ENCODE peak calls at places on chromosomes 5 and 9, in eight cellular contexts. One of them, this sample, is unnamed.

GRCh38 chr9:86856259-86856658 is 91.0 kb downstream of the GAS1 start:
- DNase-seq in tibial artery: no peak
- DNase-seq in neuronal stem cell: no peak
- DNase-seq in psoas muscle: no peak
- DNase-seq in aorta: no peak
- DNase-seq in gastrocnemius medialis: no peak
- DNase-seq in H1: no peak
- DNase-seq in CD8-positive, alpha-beta memory T cell: no peak
- DNase-seq in this sample: no peak

GRCh38 chr9:79567671-79568098 is 4.1 kb upstream of the TLE4 start:
- DNase-seq in tibial artery: no peak
- DNase-seq in neuronal stem cell: no peak
- DNase-seq in psoas muscle: no peak
- DNase-seq in aorta: no peak
- DNase-seq in gastrocnemius medialis: no peak
- DNase-seq in H1: no peak
- DNase-seq in CD8-positive, alpha-beta memory T cell: no peak
- DNase-seq in this sample: no peak

GRCh38 chr5:54171645-54172384 is 138.6 kb downstream of the ARL15 start:
- DNase-seq in tibial artery: no peak
- DNase-seq in neuronal stem cell: no peak
- DNase-seq in psoas muscle: no peak
- DNase-seq in aorta: no peak
- DNase-seq in gastrocnemius medialis: no peak
- DNase-seq in H1: no peak
- DNase-seq in CD8-positive, alpha-beta memory T cell: no peak
- DNase-seq in this sample: peak; percentile 45

GRCh38 chr9:68844623-68845612 is 139.9 kb downstream of the PIP5K1B start:
- DNase-seq in tibial artery: no peak
- DNase-seq in neuronal stem cell: no peak
- DNase-seq in psoas muscle: peak; percentile 22
- DNase-seq in aorta: peak; percentile 81
- DNase-seq in gastrocnemius medialis: no peak
- DNase-seq in H1: no peak
- DNase-seq in CD8-positive, alpha-beta memory T cell: no peak
- DNase-seq in this sample: no peak

GRCh38 chr5:131393498-131393968 is 129.7 kb downstream of the CDC42SE2 start:
- DNase-seq in tibial artery: no peak
- DNase-seq in neuronal stem cell: no peak
- DNase-seq in psoas muscle: no peak
- DNase-seq in aorta: no peak
- DNase-seq in gastrocnemius medialis: no peak
- DNase-seq in H1: no peak
- DNase-seq in CD8-positive, alpha-beta memory T cell: no peak
- DNase-seq in this sample: no peak

GRCh38 chr9:99699386-99699785 is 122.3 kb upstream of the NR4A3 start:
- DNase-seq in tibial artery: no peak
- DNase-seq in neuronal stem cell: no peak
- DNase-seq in psoas muscle: no peak
- DNase-seq in aorta: no peak
- DNase-seq in gastrocnemius medialis: no peak
- DNase-seq in H1: no peak
- DNase-seq in CD8-positive, alpha-beta memory T cell: no peak
- DNase-seq in this sample: no peak

GRCh38 chr9:96203867-96204412 is 98.0 kb downstream of the HSD17B3 start:
- DNase-seq in tibial artery: peak; percentile 40
- DNase-seq in neuronal stem cell: no peak
- DNase-seq in psoas muscle: no peak
- DNase-seq in aorta: no peak
- DNase-seq in gastrocnemius medialis: no peak
- DNase-seq in H1: no peak
- DNase-seq in CD8-positive, alpha-beta memory T cell: no peak
- DNase-seq in this sample: no peak

GRCh38 chr9:17052626-17053025 is 82.2 kb upstream of the CNTLN start:
- DNase-seq in tibial artery: no peak
- DNase-seq in neuronal stem cell: peak; percentile 40
- DNase-seq in psoas muscle: no peak
- DNase-seq in aorta: no peak
- DNase-seq in gastrocnemius medialis: no peak
- DNase-seq in H1: no peak
- DNase-seq in CD8-positive, alpha-beta memory T cell: no peak
- DNase-seq in this sample: no peak

GRCh38 chr9:4070266-4070665 is 229.6 kb downstream of the GLIS3 start:
- DNase-seq in tibial artery: no peak
- DNase-seq in neuronal stem cell: no peak
- DNase-seq in psoas muscle: no peak
- DNase-seq in aorta: no peak
- DNase-seq in gastrocnemius medialis: no peak
- DNase-seq in H1: no peak
- DNase-seq in CD8-positive, alpha-beta memory T cell: no peak
- DNase-seq in this sample: no peak

GRCh38 chr9:115395511-115396021 is 277.6 kb upstream of the TNC start:
- DNase-seq in tibial artery: no peak
- DNase-seq in neuronal stem cell: no peak
- DNase-seq in psoas muscle: no peak
- DNase-seq in aorta: no peak
- DNase-seq in gastrocnemius medialis: no peak
- DNase-seq in H1: no peak
- DNase-seq in CD8-positive, alpha-beta memory T cell: no peak
- DNase-seq in this sample: no peak

GRCh38 chr5:36128795-36129194 is 22.9 kb downstream of the LMBRD2 start:
- DNase-seq in tibial artery: no peak
- DNase-seq in neuronal stem cell: no peak
- DNase-seq in psoas muscle: no peak
- DNase-seq in aorta: no peak
- DNase-seq in gastrocnemius medialis: no peak
- DNase-seq in H1: no peak
- DNase-seq in CD8-positive, alpha-beta memory T cell: no peak
- DNase-seq in this sample: no peak

GRCh38 chr5:56471707-56472106 is 238.6 kb upstream of the ANKRD55 start:
- DNase-seq in tibial artery: no peak
- DNase-seq in neuronal stem cell: no peak
- DNase-seq in psoas muscle: no peak
- DNase-seq in aorta: no peak
- DNase-seq in gastrocnemius medialis: no peak
- DNase-seq in H1: no peak
- DNase-seq in CD8-positive, alpha-beta memory T cell: no peak
- DNase-seq in this sample: no peak

GRCh38 chr9:5799314-5799713 is 33.6 kb downstream of the ERMP1 start:
- DNase-seq in tibial artery: no peak
- DNase-seq in neuronal stem cell: no peak
- DNase-seq in psoas muscle: no peak
- DNase-seq in aorta: no peak
- DNase-seq in gastrocnemius medialis: no peak
- DNase-seq in H1: no peak
- DNase-seq in CD8-positive, alpha-beta memory T cell: no peak
- DNase-seq in this sample: no peak

GRCh38 chr9:134296301-134297081 is 29.8 kb upstream of the RXRA start:
- DNase-seq in tibial artery: no peak
- DNase-seq in neuronal stem cell: no peak
- DNase-seq in psoas muscle: peak; percentile 8
- DNase-seq in aorta: peak; percentile 44
- DNase-seq in gastrocnemius medialis: no peak
- DNase-seq in H1: no peak
- DNase-seq in CD8-positive, alpha-beta memory T cell: no peak
- DNase-seq in this sample: no peak

GRCh38 chr9:76615149-76615548 is 149.1 kb upstream of the PCA3 start:
- DNase-seq in tibial artery: no peak
- DNase-seq in neuronal stem cell: no peak
- DNase-seq in psoas muscle: no peak
- DNase-seq in aorta: no peak
- DNase-seq in gastrocnemius medialis: no peak
- DNase-seq in H1: no peak
- DNase-seq in CD8-positive, alpha-beta memory T cell: no peak
- DNase-seq in this sample: no peak

GRCh38 chr5:149561848-149562247 is 10.6 kb upstream of the CSNK1A1 start:
- DNase-seq in tibial artery: no peak
- DNase-seq in neuronal stem cell: no peak
- DNase-seq in psoas muscle: no peak
- DNase-seq in aorta: no peak
- DNase-seq in gastrocnemius medialis: no peak
- DNase-seq in H1: no peak
- DNase-seq in CD8-positive, alpha-beta memory T cell: no peak
- DNase-seq in this sample: no peak

GRCh38 chr9:129933709-129934586 is 98.7 kb downstream of the USP20 start:
- DNase-seq in tibial artery: no peak
- DNase-seq in neuronal stem cell: no peak
- DNase-seq in psoas muscle: no peak
- DNase-seq in aorta: no peak
- DNase-seq in gastrocnemius medialis: no peak
- DNase-seq in H1: no peak
- DNase-seq in CD8-positive, alpha-beta memory T cell: no peak
- DNase-seq in this sample: no peak

GRCh38 chr5:72779520-72779919 is 36.9 kb upstream of the TNPO1 start:
- DNase-seq in tibial artery: no peak
- DNase-seq in neuronal stem cell: no peak
- DNase-seq in psoas muscle: no peak
- DNase-seq in aorta: no peak
- DNase-seq in gastrocnemius medialis: no peak
- DNase-seq in H1: no peak
- DNase-seq in CD8-positive, alpha-beta memory T cell: no peak
- DNase-seq in this sample: no peak

GRCh38 chr9:115135786-115136185 is 17.8 kb upstream of the TNC start:
- DNase-seq in tibial artery: no peak
- DNase-seq in neuronal stem cell: no peak
- DNase-seq in psoas muscle: no peak
- DNase-seq in aorta: no peak
- DNase-seq in gastrocnemius medialis: no peak
- DNase-seq in H1: no peak
- DNase-seq in CD8-positive, alpha-beta memory T cell: no peak
- DNase-seq in this sample: no peak

GRCh38 chr5:180082633-180083420 is 11.3 kb upstream of the RNF130 start:
- DNase-seq in tibial artery: no peak
- DNase-seq in neuronal stem cell: peak; percentile 72
- DNase-seq in psoas muscle: no peak
- DNase-seq in aorta: no peak
- DNase-seq in gastrocnemius medialis: no peak
- DNase-seq in H1: peak; percentile 88
- DNase-seq in CD8-positive, alpha-beta memory T cell: no peak
- DNase-seq in this sample: no peak

GRCh38 chr5:180086816-180087426 is 15.4 kb upstream of the RNF130 start:
- DNase-seq in tibial artery: no peak
- DNase-seq in neuronal stem cell: no peak
- DNase-seq in psoas muscle: no peak
- DNase-seq in aorta: no peak
- DNase-seq in gastrocnemius medialis: no peak
- DNase-seq in H1: no peak
- DNase-seq in CD8-positive, alpha-beta memory T cell: no peak
- DNase-seq in this sample: no peak

GRCh38 chr5:180085837-180086236 is 14.3 kb upstream of the RNF130 start:
- DNase-seq in tibial artery: no peak
- DNase-seq in neuronal stem cell: no peak
- DNase-seq in psoas muscle: no peak
- DNase-seq in aorta: no peak
- DNase-seq in gastrocnemius medialis: no peak
- DNase-seq in H1: no peak
- DNase-seq in CD8-positive, alpha-beta memory T cell: no peak
- DNase-seq in this sample: no peak

GRCh38 chr5:180083529-180084060 is 12.0 kb upstream of the RNF130 start:
- DNase-seq in tibial artery: no peak
- DNase-seq in neuronal stem cell: no peak
- DNase-seq in psoas muscle: no peak
- DNase-seq in aorta: no peak
- DNase-seq in gastrocnemius medialis: no peak
- DNase-seq in H1: no peak
- DNase-seq in CD8-positive, alpha-beta memory T cell: no peak
- DNase-seq in this sample: no peak

GRCh38 chr5:180084638-180085561 is 13.3 kb upstream of the RNF130 start:
- DNase-seq in tibial artery: no peak
- DNase-seq in neuronal stem cell: no peak
- DNase-seq in psoas muscle: no peak
- DNase-seq in aorta: no peak
- DNase-seq in gastrocnemius medialis: no peak
- DNase-seq in H1: no peak
- DNase-seq in CD8-positive, alpha-beta memory T cell: no peak
- DNase-seq in this sample: no peak
- H3K27ac ChIP-seq in tibial artery: no peak overlapping the region
- H3K27ac ChIP-seq in neuronal stem cell: peak overlapping the region; percentile 94
- H3K27ac ChIP-seq in psoas muscle: no peak overlapping the region
- H3K27ac ChIP-seq in aorta: no peak overlapping the region
- H3K27ac ChIP-seq in gastrocnemius medialis: no peak overlapping the region
- H3K27ac ChIP-seq in H1: peak overlapping the region; percentile 95
- H3K27ac ChIP-seq in CD8-positive, alpha-beta memory T cell: no peak overlapping the region
- H3K27ac ChIP-seq in this sample: no peak overlapping the region

GRCh38 chr9:93897075-93897970 is 57.8 kb downstream of the BARX1 start:
- DNase-seq in tibial artery: peak; percentile 48
- DNase-seq in neuronal stem cell: no peak
- DNase-seq in psoas muscle: no peak
- DNase-seq in aorta: no peak
- DNase-seq in gastrocnemius medialis: no peak
- DNase-seq in H1: no peak
- DNase-seq in CD8-positive, alpha-beta memory T cell: peak; percentile 15
- DNase-seq in this sample: no peak
- H3K36me3 ChIP-seq in tibial artery: no peaks in the 10 kb centered on the region
- H3K36me3 ChIP-seq in neuronal stem cell: no peaks in the 10 kb centered on the region
- H3K36me3 ChIP-seq in psoas muscle: no peaks in the 10 kb centered on the region
- H3K36me3 ChIP-seq in aorta: no peaks in the 10 kb centered on the region
- H3K36me3 ChIP-seq in gastrocnemius medialis: no peaks in the 10 kb centered on the region
- H3K36me3 ChIP-seq in H1: no peaks in the 10 kb centered on the region
- H3K36me3 ChIP-seq in CD8-positive, alpha-beta memory T cell: no peaks in the 10 kb centered on the region
- H3K36me3 ChIP-seq in this sample: no peaks in the 10 kb centered on the region

GRCh38 chr5:61813361-61813760 is 481.3 kb downstream of the ZSWIM6 start:
- DNase-seq in tibial artery: no peak
- DNase-seq in neuronal stem cell: no peak
- DNase-seq in psoas muscle: no peak
- DNase-seq in aorta: no peak
- DNase-seq in gastrocnemius medialis: no peak
- DNase-seq in H1: no peak
- DNase-seq in CD8-positive, alpha-beta memory T cell: no peak
- DNase-seq in this sample: no peak
- H3K4me1 ChIP-seq in tibial artery: no peaks in the 10 kb centered on the region
- H3K4me1 ChIP-seq in neuronal stem cell: no peaks in the 10 kb centered on the region
- H3K4me1 ChIP-seq in psoas muscle: no peaks in the 10 kb centered on the region
- H3K4me1 ChIP-seq in aorta: peaks cover 1% of the 10 kb centered on the region
- H3K4me1 ChIP-seq in gastrocnemius medialis: no peaks in the 10 kb centered on the region
- H3K4me1 ChIP-seq in H1: no peaks in the 10 kb centered on the region
- H3K4me1 ChIP-seq in CD8-positive, alpha-beta memory T cell: no peaks in the 10 kb centered on the region
- H3K4me1 ChIP-seq in this sample: no peaks in the 10 kb centered on the region

GRCh38 chr9:95077053-95077765 is 240.3 kb downstream of the FANCC start:
- DNase-seq in tibial artery: peak; percentile 74
- DNase-seq in neuronal stem cell: no peak
- DNase-seq in psoas muscle: no peak
- DNase-seq in aorta: peak; percentile 66
- DNase-seq in gastrocnemius medialis: peak; percentile 52
- DNase-seq in H1: no peak
- DNase-seq in CD8-positive, alpha-beta memory T cell: no peak
- DNase-seq in this sample: no peak

GRCh38 chr9:95078934-95079333 is 238.6 kb downstream of the FANCC start:
- DNase-seq in tibial artery: peak; percentile 63
- DNase-seq in neuronal stem cell: no peak
- DNase-seq in psoas muscle: no peak
- DNase-seq in aorta: peak; percentile 59
- DNase-seq in gastrocnemius medialis: peak; percentile 21
- DNase-seq in H1: no peak
- DNase-seq in CD8-positive, alpha-beta memory T cell: no peak
- DNase-seq in this sample: peak; percentile 82

GRCh38 chr9:95078516-95078915 is 239.0 kb downstream of the FANCC start:
- DNase-seq in tibial artery: peak; percentile 65
- DNase-seq in neuronal stem cell: no peak
- DNase-seq in psoas muscle: no peak
- DNase-seq in aorta: peak; percentile 66
- DNase-seq in gastrocnemius medialis: peak; percentile 11
- DNase-seq in H1: no peak
- DNase-seq in CD8-positive, alpha-beta memory T cell: no peak
- DNase-seq in this sample: no peak

GRCh38 chr9:95076696-95077052 is 240.8 kb downstream of the FANCC start:
- DNase-seq in tibial artery: no peak
- DNase-seq in neuronal stem cell: no peak
- DNase-seq in psoas muscle: no peak
- DNase-seq in aorta: no peak
- DNase-seq in gastrocnemius medialis: no peak
- DNase-seq in H1: no peak
- DNase-seq in CD8-positive, alpha-beta memory T cell: no peak
- DNase-seq in this sample: no peak

GRCh38 chr9:95077766-95078382 is 239.6 kb downstream of the FANCC start:
- DNase-seq in tibial artery: peak; percentile 65
- DNase-seq in neuronal stem cell: no peak
- DNase-seq in psoas muscle: no peak
- DNase-seq in aorta: peak; percentile 69
- DNase-seq in gastrocnemius medialis: peak; percentile 25
- DNase-seq in H1: no peak
- DNase-seq in CD8-positive, alpha-beta memory T cell: no peak
- DNase-seq in this sample: no peak
- H3K27ac ChIP-seq in tibial artery: peak overlapping the region; percentile 79
- H3K27ac ChIP-seq in neuronal stem cell: no peak overlapping the region
- H3K27ac ChIP-seq in psoas muscle: peak overlapping the region; percentile 93
- H3K27ac ChIP-seq in aorta: peak overlapping the region; percentile 94
- H3K27ac ChIP-seq in gastrocnemius medialis: peak overlapping the region; percentile 91
- H3K27ac ChIP-seq in H1: no peak overlapping the region
- H3K27ac ChIP-seq in CD8-positive, alpha-beta memory T cell: no peak overlapping the region
- H3K27ac ChIP-seq in this sample: peak overlapping the region; percentile 48